ENCODE peak calls at places on chromosomes 6 and 20, in eight cellular contexts. W is activated CD8-positive, alpha-beta memory T cell treated with anti-CD3 and anti-CD28 coated beads for 1 hour; U is T follicular helper cell; F is tibial nerve; O is adrenal gland; E is mesothelial cell of epicardium; B is stimulated activated CD4-positive, alpha-beta T cell treated with anti-CD3 and anti-CD28 coated beads, Interleukin-15, amount 100 ng/mL, for 24 hours; A is CD8-positive, alpha-beta T cell. T is an unnamed sample.

GRCh38 chr20:62917720-62918119 is 8.6 kb downstream of the DIDO1 start:
- DNase-seq in O (no peak), E (no peak), F (no peak), A (no peak), W (no peak), U (no peak), B (no peak), T (no peak)

GRCh38 chr6:156780117-156780641 is 3.0 kb downstream of the ARID1B start:
- DNase-seq in O (peak), F (peak), A (peak), W (peak), E (no peak), B (peak), U (peak), T (peak)

GRCh38 chr6:73116330-73116729 is 109.0 kb downstream of the KHDC1L start:
- DNase-seq in O (no peak), A (no peak), F (no peak), W (no peak), E (no peak), B (no peak), U (no peak), T (no peak)

GRCh38 chr6:6505111-6505510 is 83.4 kb upstream of the LY86 start:
- DNase-seq in B (no peak), U (no peak), W (no peak), F (no peak), O (no peak), A (no peak), E (no peak), T (no peak)

GRCh38 chr6:68200929-68201328 is 434.2 kb upstream of the ADGRB3 start:
- DNase-seq in U (no peak), F (no peak), B (no peak), E (no peak), O (no peak), A (no peak), W (no peak), T (no peak)

GRCh38 chr20:11111191-11111590 is 437.4 kb upstream of the JAG1 start:
- DNase-seq in W (no peak), E (no peak), F (no peak), A (no peak), U (no peak), O (no peak), B (no peak), T (no peak)

GRCh38 chr6:14283600-14284235 is 166.1 kb downstream of the CD83 start:
- DNase-seq in E (no peak), W (no peak), A (no peak), B (no peak), O (no peak), F (no peak), U (no peak), T (no peak)

GRCh38 chr6:1479095-1479494 is 89.7 kb downstream of the FOXF2 start:
- DNase-seq in A (no peak), B (no peak), O (no peak), U (no peak), E (no peak), F (no peak), W (no peak), T (no peak)

GRCh38 chr6:144285798-144286502 is 815 bp downstream of the UTRN start:
- DNase-seq in U (no peak), A (peak), W (peak), B (peak), O (peak), E (peak), F (peak), T (peak)

GRCh38 chr20:11995750-11996567 is 78.3 kb downstream of the BTBD3 start:
- DNase-seq in E (no peak), W (no peak), O (no peak), F (peak), U (no peak), A (no peak), B (no peak), T (no peak)

GRCh38 chr20:62603021-62603906 is 39.0 kb upstream of the SLCO4A1 start:
- DNase-seq in E (no peak), O (peak), U (no peak), A (peak), F (no peak), W (no peak), B (peak), T (peak)

GRCh38 chr20:19958243-19958642 is 58.9 kb upstream of the NAA20 start:
- DNase-seq in U (no peak), E (no peak), F (no peak), O (no peak), A (no peak), B (no peak), W (no peak), T (no peak)

GRCh38 chr6:133193396-133193795 is 47.8 kb upstream of the EYA4 start:
- DNase-seq in A (no peak), F (no peak), W (no peak), U (no peak), B (no peak), E (no peak), O (no peak), T (no peak)

GRCh38 chr20:32282461-32282860 is 5.0 kb downstream of the KIF3B start:
- DNase-seq in A (no peak), W (no peak), O (peak), F (no peak), E (no peak), U (no peak), B (no peak), T (no peak)

GRCh38 chr6:122673345-122673961 is 63.2 kb downstream of the PKIB start:
- DNase-seq in W (no peak), U (no peak), A (no peak), B (no peak), F (no peak), E (no peak), O (no peak), T (no peak)

GRCh38 chr6:149012040-149012545 is 265.3 kb downstream of the UST start:
- DNase-seq in F (no peak), A (no peak), O (peak), W (no peak), B (no peak), U (no peak), E (no peak), T (no peak)

GRCh38 chr20:23078351-23078993 is 7.7 kb downstream of the CD93 start:
- DNase-seq in E (no peak), O (no peak), A (no peak), B (no peak), W (no peak), U (no peak), F (no peak), T (no peak)

GRCh38 chr20:15163632-15164031 is 826.2 kb upstream of the FLRT3 start:
- DNase-seq in F (no peak), W (no peak), A (no peak), U (no peak), B (no peak), O (no peak), E (no peak), T (no peak)

GRCh38 chr6:135667694-135668455 is 170.3 kb upstream of the AHI1 start:
- DNase-seq in W (no peak), A (no peak), E (no peak), B (no peak), U (no peak), F (no peak), O (no peak), T (no peak)

GRCh38 chr20:14956026-14956425 is 618.6 kb upstream of the FLRT3 start:
- DNase-seq in W (no peak), U (no peak), B (no peak), O (no peak), A (no peak), F (no peak), E (no peak), T (no peak)

GRCh38 chr6:26187981-26188635 is 100.9 kb downstream of the HFE start:
- DNase-seq in F (no peak), U (no peak), A (peak), E (peak), B (peak), O (peak), W (no peak), T (no peak)

GRCh38 chr20:19934792-19935491 is 82.2 kb upstream of the NAA20 start:
- DNase-seq in U (no peak), W (no peak), B (no peak), O (peak), E (no peak), F (peak), A (no peak), T (peak)